ENCODE peak calls at places on chromosomes 16 and 17, in seven cellular contexts. M is right lobe of liver, F is foreskin fibroblast, D is left ventricle myocardium inferior, H is upper lobe of right lung, K is choroid plexus epithelial cell, T is fibroblast of the aortic adventitia. L is an unnamed sample.

GRCh38 chr16:83675136-83675535 is 132.6 kb upstream of the HSBP1 start:
- DNase-seq in M (no peak), F (no peak), D (no peak), H (no peak), K (peak), T (no peak), L (peak)

GRCh38 chr17:8089728-8090127 is 2.2 kb upstream of the ALOX12B start:
- DNase-seq in M (no peak), F (no peak), D (no peak), H (no peak), K (no peak), T (no peak), L (no peak)

GRCh38 chr16:84277244-84277823 is 17.3 kb upstream of the WFDC1 start:
- DNase-seq in M (peak), F (peak), D (peak), H (peak), K (peak), T (peak), L (peak)

GRCh38 chr17:58312824-58313223 is 15.8 kb downstream of the TSPOAP1 start:
- DNase-seq in M (no peak), F (no peak), D (no peak), H (no peak), K (no peak), T (peak), L (no peak)

GRCh38 chr16:10637337-10638037 is 57.1 kb upstream of the EMP2 start:
- DNase-seq in M (no peak), F (no peak), D (no peak), H (no peak), K (no peak), T (no peak), L (no peak)

GRCh38 chr16:86994651-86995171 is 322.5 kb downstream of the C16orf95 start:
- DNase-seq in M (no peak), F (peak), D (peak), H (no peak), K (peak), T (peak), L (no peak)

GRCh38 chr17:74920679-74921044 is 2.4 kb downstream of the USH1G start:
- DNase-seq in M (no peak), F (no peak), D (no peak), H (no peak), K (no peak), T (no peak), L (no peak)

GRCh38 chr17:53627511-53627910 is 195.2 kb upstream of the KIF2B start:
- DNase-seq in M (no peak), F (peak), D (no peak), H (no peak), K (peak), T (peak), L (no peak)

GRCh38 chr16:83843657-83844056 is 35.9 kb downstream of the HSBP1 start:
- DNase-seq in M (no peak), F (no peak), D (no peak), H (no peak), K (no peak), T (no peak), L (no peak)

GRCh38 chr17:32486701-32487459 is at the start of gene CDK5R1:
- DNase-seq in M (peak), F (peak), D (peak), H (peak), K (peak), T (peak), L (no peak)

GRCh38 chr16:20257234-20257633 is 70.1 kb downstream of the GP2 start:
- DNase-seq in M (no peak), F (no peak), D (no peak), H (no peak), K (no peak), T (no peak), L (no peak)

GRCh38 chr17:3026856-3027751 is 36.3 kb downstream of the OR1D5 start:
- DNase-seq in M (no peak), F (peak), D (no peak), H (peak), K (peak), T (no peak), L (peak)

GRCh38 chr17:55384833-55385232 is 36.8 kb downstream of the MMD start:
- DNase-seq in M (no peak), F (no peak), D (no peak), H (no peak), K (no peak), T (no peak), L (no peak)

GRCh38 chr16:76816475-76816874 is 374.5 kb upstream of the MON1B start:
- DNase-seq in M (no peak), F (no peak), D (no peak), H (no peak), K (no peak), T (no peak), L (no peak)

GRCh38 chr16:55480228-55480655 is 1.2 kb downstream of the MMP2 start:
- DNase-seq in M (peak), F (peak), D (peak), H (peak), K (peak), T (peak), L (peak)

GRCh38 chr16:66801320-66802105 is at the start of gene TERB1:
- DNase-seq in M (no peak), F (no peak), D (no peak), H (no peak), K (no peak), T (no peak), L (no peak)

GRCh38 chr16:12697437-12697836 is 106.2 kb downstream of the CPPED1 start:
- DNase-seq in M (peak), F (no peak), D (no peak), H (no peak), K (no peak), T (no peak), L (no peak)

GRCh38 chr16:64132686-64133085 is 989.2 kb downstream of the CDH11 start:
- DNase-seq in M (no peak), F (no peak), D (no peak), H (no peak), K (no peak), T (no peak), L (no peak)

GRCh38 chr17:66300956-66301355 is 1.5 kb upstream of the PRKCA start:
- DNase-seq in M (no peak), F (peak), D (no peak), H (no peak), K (peak), T (no peak), L (no peak)

GRCh38 chr16:80041399-80041798 is 440.9 kb upstream of the MAF start:
- DNase-seq in M (no peak), F (peak), D (no peak), H (no peak), K (no peak), T (no peak), L (no peak)

GRCh38 chr17:74805543-74805991 is 29.4 kb upstream of the NAT9 start:
- DNase-seq in M (no peak), F (no peak), D (peak), H (no peak), K (no peak), T (no peak), L (no peak)

GRCh38 chr16:31464781-31465260 is 5.5 kb downstream of the ARMC5 start:
- DNase-seq in M (no peak), F (no peak), D (no peak), H (peak), K (no peak), T (no peak), L (no peak)

GRCh38 chr16:31700530-31701388 is 172.8 kb upstream of the ZNF267 start:
- DNase-seq in M (peak), F (peak), D (peak), H (peak), K (peak), T (peak), L (peak)

GRCh38 chr17:78538033-78538776 is 39.0 kb downstream of the DNAH17 start:
- DNase-seq in M (no peak), F (no peak), D (no peak), H (peak), K (no peak), T (no peak), L (no peak)

GRCh38 chr16:67652578-67653130 is 7.4 kb downstream of the ACD start:
- DNase-seq in M (peak), F (peak), D (no peak), H (no peak), K (no peak), T (no peak), L (peak)

GRCh38 chr17:16463341-16464000 is 28.5 kb downstream of the LRRC75A start:
- DNase-seq in M (no peak), F (peak), D (peak), H (no peak), K (no peak), T (peak), L (no peak)

GRCh38 chr17:42135664-42136653 is 13.4 kb downstream of the HSPB9 start:
- DNase-seq in M (peak), F (peak), D (peak), H (peak), K (peak), T (peak), L (no peak)

GRCh38 chr16:86730597-86730996 is 152.2 kb downstream of the FOXL1 start:
- DNase-seq in M (no peak), F (no peak), D (no peak), H (no peak), K (no peak), T (no peak), L (no peak)

GRCh38 chr17:46763416-46763815 is 55.1 kb downstream of the WNT3 start:
- DNase-seq in M (no peak), F (no peak), D (no peak), H (no peak), K (no peak), T (no peak), L (no peak)

GRCh38 chr16:81838794-81839193 is 59.7 kb downstream of the PLCG2 start:
- DNase-seq in M (no peak), F (peak), D (no peak), H (no peak), K (peak), T (no peak), L (no peak)

DNA sequence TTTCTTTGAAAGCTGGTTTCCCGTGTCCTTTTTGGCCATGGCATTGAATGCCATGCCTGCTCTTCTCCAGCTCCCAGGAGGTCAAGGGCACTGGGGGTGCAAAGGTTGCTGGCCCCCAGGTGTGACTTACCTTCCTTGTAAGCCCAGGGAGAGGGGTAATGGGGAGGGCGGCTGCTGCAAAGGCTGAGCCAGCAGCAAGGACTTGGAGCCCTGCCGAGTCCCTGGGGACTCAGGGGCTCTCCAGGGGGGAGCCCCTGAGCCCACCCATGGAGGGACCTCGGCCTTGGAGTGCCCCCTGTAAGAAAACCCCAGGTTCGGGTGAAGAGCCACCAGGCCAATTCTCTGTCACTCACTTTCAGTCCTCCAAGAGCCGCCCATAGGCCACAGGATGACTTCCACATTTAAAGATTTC is 5.9 kb upstream of the CCL22 start:
- DNase-seq in M (no peak), F (no peak), D (no peak), H (no peak), K (no peak), T (no peak), L (peak)
- H3K4me3 ChIP-seq in M (no peak), F (no peak), D (no peak), H (no peak), K (no peak), T (no peak), L (no peak)

DNA sequence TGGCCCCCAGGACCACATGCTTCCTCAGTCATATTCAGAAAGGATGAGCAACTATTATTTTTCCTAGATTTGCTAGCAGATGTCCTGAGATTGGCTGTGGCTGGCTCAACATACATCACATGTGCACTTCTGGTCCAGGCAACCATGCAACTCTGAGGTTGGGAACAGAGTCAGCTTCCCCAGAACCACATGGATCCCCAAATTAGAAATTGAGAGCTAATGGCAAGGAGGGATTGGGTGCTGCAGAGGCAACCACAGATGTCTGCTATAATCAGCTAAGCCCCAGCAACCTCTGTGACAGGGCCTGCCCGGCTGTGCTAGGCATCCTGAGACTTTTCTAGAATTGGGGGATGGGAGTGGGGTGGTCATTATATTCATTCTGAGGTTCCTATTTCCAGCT is 33.8 kb upstream of the CLEC18A start:
- DNase-seq in M (no peak), F (no peak), D (no peak), H (no peak), K (peak), T (no peak), L (no peak)
- H3K4me3 ChIP-seq in M (no peak), F (no peak), D (no peak), H (no peak), K (peak), T (no peak), L (no peak)

GRCh38 chr17:28663723-28664122 is 1.7 kb downstream of the SUPT6H start:
- DNase-seq in M (no peak), F (no peak), D (no peak), H (no peak), K (no peak), T (no peak), L (no peak)
- H3K4me3 ChIP-seq in M (no peak), F (peak), D (peak), H (no peak), K (no peak), T (peak), L (no peak)

GRCh38 chr16:2963074-2963610 is 933 bp upstream of the KREMEN2 start:
- DNase-seq in M (no peak), F (no peak), D (no peak), H (no peak), K (no peak), T (no peak), L (peak)
- H3K4me3 ChIP-seq in M (no peak), F (no peak), D (peak), H (no peak), K (no peak), T (no peak), L (peak)

GRCh38 chr17:38465420-38466345 is 37.4 kb downstream of the ARHGAP23 start:
- DNase-seq in M (peak), F (peak), D (peak), H (no peak), K (no peak), T (peak), L (peak)
- H3K4me3 ChIP-seq in M (no peak), F (peak), D (peak), H (peak), K (peak), T (peak), L (peak)

GRCh38 chr17:82433560-82434215 is 15.3 kb upstream of the OGFOD3 start:
- DNase-seq in M (no peak), F (no peak), D (no peak), H (no peak), K (no peak), T (no peak), L (peak)

GRCh38 chr17:82428546-82428945 is 10.2 kb upstream of the OGFOD3 start:
- DNase-seq in M (no peak), F (no peak), D (no peak), H (no peak), K (no peak), T (no peak), L (no peak)

GRCh38 chr17:82432017-82432416 is 13.6 kb upstream of the OGFOD3 start:
- DNase-seq in M (no peak), F (no peak), D (no peak), H (no peak), K (no peak), T (no peak), L (no peak)

GRCh38 chr17:82434216-82434565 is 15.8 kb upstream of the OGFOD3 start:
- DNase-seq in M (no peak), F (no peak), D (no peak), H (no peak), K (no peak), T (no peak), L (peak)

DNA sequence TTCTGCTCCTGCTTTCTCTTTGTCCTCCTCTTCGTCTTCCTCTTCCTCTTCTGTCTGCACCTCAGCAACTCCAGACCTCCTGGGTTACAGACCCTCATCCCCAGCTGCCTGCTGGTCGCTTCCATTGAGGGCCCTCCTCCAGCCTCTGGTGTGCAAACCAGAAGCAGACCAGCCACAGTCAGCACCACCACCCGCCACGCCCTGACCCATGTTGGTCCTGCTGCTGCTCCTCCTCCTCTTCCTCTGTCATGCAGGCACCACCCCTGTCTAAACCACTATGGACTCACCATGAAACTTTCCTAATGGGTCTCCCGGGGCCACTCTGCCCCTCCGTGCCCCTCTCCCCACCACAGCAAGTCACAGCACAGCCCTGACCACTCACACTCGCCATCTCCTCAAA is 11.4 kb upstream of the OGFOD3 start:
- DNase-seq in M (no peak), F (no peak), D (no peak), H (no peak), K (no peak), T (no peak), L (no peak)
- H3K4me3 ChIP-seq in M (no peak), F (no peak), D (no peak), H (no peak), K (no peak), T (no peak), L (no peak)

DNA sequence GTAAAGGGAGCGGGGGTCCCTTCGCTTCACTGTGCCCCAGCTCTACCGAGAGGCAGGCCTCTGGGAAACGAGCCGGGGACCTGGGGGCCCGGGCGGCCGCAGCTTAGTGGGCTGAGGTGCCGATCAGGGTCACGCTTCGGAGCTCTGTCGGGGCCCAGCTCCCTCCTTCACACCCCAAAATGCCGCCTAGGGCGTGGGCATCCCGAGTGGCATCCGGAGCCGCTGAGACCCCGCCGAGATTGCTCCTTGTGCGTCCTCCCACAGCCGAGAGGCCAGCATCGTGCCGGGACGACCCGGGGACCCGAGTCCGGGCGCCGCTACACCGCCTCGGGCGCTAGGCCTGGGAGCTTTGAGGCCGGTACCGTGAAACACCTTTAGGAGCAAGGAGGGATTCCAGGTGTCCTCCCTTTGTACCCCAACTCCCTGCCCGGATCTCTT is 1.3 kb downstream of the SALL1 start:
- DNase-seq in M (no peak), F (no peak), D (no peak), H (no peak), K (no peak), T (no peak), L (no peak)
- H3K4me3 ChIP-seq in M (peak), F (peak), D (peak), H (no peak), K (peak), T (peak), L (no peak)

GRCh38 chr17:38850374-38850773 is 3.1 kb downstream of the RPL23 start:
- DNase-seq in M (no peak), F (no peak), D (no peak), H (no peak), K (no peak), T (no peak), L (no peak)
- H3K4me3 ChIP-seq in M (no peak), F (peak), D (no peak), H (no peak), K (no peak), T (peak), L (no peak)

DNA sequence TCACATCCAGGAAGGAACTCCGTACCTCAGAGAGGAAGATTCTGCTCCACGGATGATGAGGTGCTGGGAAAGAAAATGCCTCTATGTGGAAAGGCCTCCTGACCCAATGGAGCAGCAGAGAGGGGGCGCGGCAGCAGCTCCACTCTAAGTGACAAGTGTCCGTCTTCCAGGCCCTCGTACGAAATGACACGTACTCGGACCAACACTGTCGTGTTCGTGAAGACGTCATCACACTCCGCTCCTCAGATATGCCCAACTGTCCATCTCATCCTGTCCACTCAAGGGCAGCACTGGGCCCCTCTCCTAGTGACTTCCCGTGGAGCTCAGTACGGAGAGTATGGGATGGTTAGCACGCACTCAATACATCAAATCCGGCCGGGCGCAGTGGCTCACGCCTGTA is 32.2 kb downstream of the MRM3 start:
- DNase-seq in M (no peak), F (no peak), D (no peak), H (no peak), K (no peak), T (no peak), L (no peak)
- H3K4me3 ChIP-seq in M (no peak), F (no peak), D (no peak), H (no peak), K (no peak), T (no peak), L (no peak)

GRCh38 chr16:88957456-88957767 is 19.6 kb downstream of the CBFA2T3 start:
- DNase-seq in M (no peak), F (no peak), D (no peak), H (no peak), K (no peak), T (no peak), L (no peak)
- H3K4me3 ChIP-seq in M (no peak), F (no peak), D (no peak), H (no peak), K (no peak), T (no peak), L (no peak)

L was measured in suprapubic skin.